ENCODE peak calls at places on chromosome 10, in ten cellular contexts. M, W, N, J, C, O, D, Z, V and R are unnamed samples.

GRCh38 chr10:74419491-74420466 is 268.8 kb downstream of the ADK start:
- DNase-seq in M (no peak), W (peak; percentile 45), N (no peak), J (peak; percentile 39), C (no peak), O (no peak), D (no peak), Z (no peak), V (peak; percentile 10), R (peak; percentile 44)

GRCh38 chr10:106169241-106169640 is 995.3 kb downstream of the SORCS1 start:
- DNase-seq in M (no peak), W (no peak), N (no peak), J (no peak), C (no peak), O (no peak), D (no peak), Z (no peak), V (no peak), R (no peak)

GRCh38 chr10:29858352-29859267 is 200.8 kb downstream of the JCAD start:
- DNase-seq in M (peak; percentile 86), W (no peak), N (peak; percentile 69), J (peak; percentile 29), C (peak; percentile 49), O (peak; percentile 79), D (peak; percentile 68), Z (peak; percentile 53), V (peak; percentile 36), R (peak; percentile 81)

GRCh38 chr10:16656886-16657285 is 135.2 kb upstream of the C1QL3 start:
- DNase-seq in M (no peak), W (no peak), N (no peak), J (no peak), C (no peak), O (no peak), D (no peak), Z (no peak), V (no peak), R (no peak)

GRCh38 chr10:95382596-95382995 is 91.8 kb upstream of the PDLIM1 start:
- DNase-seq in M (no peak), W (no peak), N (no peak), J (no peak), C (no peak), O (no peak), D (no peak), Z (no peak), V (no peak), R (no peak)

GRCh38 chr10:101567165-101568006 is 20.7 kb downstream of the POLL start:
- DNase-seq in M (peak; percentile 41), W (no peak), N (no peak), J (no peak), C (no peak), O (peak; percentile 20), D (no peak), Z (no peak), V (no peak), R (no peak)

GRCh38 chr10:121595806-121596667 is 2.2 kb downstream of the FGFR2 start:
- DNase-seq in M (no peak), W (no peak), N (no peak), J (no peak), C (peak; percentile 53), O (peak; percentile 38), D (peak; percentile 15), Z (no peak), V (no peak), R (peak; percentile 34)

GRCh38 chr10:52780391-52781155 is 8.0 kb upstream of the MBL2 start:
- DNase-seq in M (no peak), W (no peak), N (no peak), J (no peak), C (no peak), O (no peak), D (no peak), Z (no peak), V (no peak), R (no peak)

GRCh38 chr10:111756541-111757061 is 427.0 kb downstream of the GPAM start:
- DNase-seq in M (peak; percentile 46), W (peak; percentile 50), N (peak; percentile 31), J (peak; percentile 52), C (peak; percentile 74), O (peak; percentile 57), D (peak; percentile 54), Z (peak; percentile 5), V (peak; percentile 79), R (peak; percentile 50)

GRCh38 chr10:122157451-122157850 is 113.6 kb upstream of the BTBD16 start:
- DNase-seq in M (no peak), W (no peak), N (no peak), J (no peak), C (no peak), O (no peak), D (no peak), Z (no peak), V (no peak), R (no peak)

GRCh38 chr10:28909875-28910274 is 232.6 kb downstream of the BAMBI start:
- DNase-seq in M (no peak), W (no peak), N (no peak), J (no peak), C (no peak), O (no peak), D (no peak), Z (no peak), V (no peak), R (no peak)

GRCh38 chr10:84665883-84666463 is 337.6 kb downstream of the CCSER2 start:
- DNase-seq in M (no peak), W (peak; percentile 42), N (no peak), J (peak; percentile 52), C (peak; percentile 91), O (no peak), D (no peak), Z (no peak), V (peak; percentile 21), R (peak; percentile 57)

GRCh38 chr10:110078317-110078716 is 70.5 kb downstream of the ADD3 start:
- DNase-seq in M (no peak), W (no peak), N (no peak), J (no peak), C (no peak), O (no peak), D (no peak), Z (no peak), V (no peak), R (no peak)

GRCh38 chr10:86306628-86307278 is 59.8 kb downstream of the GRID1 start:
- DNase-seq in M (no peak), W (peak; percentile 20), N (peak; percentile 15), J (peak; percentile 43), C (peak; percentile 68), O (no peak), D (no peak), Z (no peak), V (no peak), R (peak; percentile 13)

GRCh38 chr10:13767721-13768178 is 181.0 kb downstream of the PRPF18 start:
- DNase-seq in M (no peak), W (no peak), N (no peak), J (no peak), C (no peak), O (no peak), D (no peak), Z (no peak), V (no peak), R (no peak)

GRCh38 chr10:12975266-12975665 is 26.2 kb downstream of the CCDC3 start:
- DNase-seq in M (no peak), W (peak; percentile 3), N (no peak), J (peak; percentile 43), C (no peak), O (no peak), D (no peak), Z (no peak), V (no peak), R (peak; percentile 22)

GRCh38 chr10:8238989-8239388 is 184.5 kb downstream of the GATA3 start:
- DNase-seq in M (no peak), W (no peak), N (no peak), J (no peak), C (no peak), O (no peak), D (no peak), Z (no peak), V (no peak), R (no peak)

GRCh38 chr10:111873041-111873440 is 310.5 kb downstream of the GPAM start:
- DNase-seq in M (no peak), W (no peak), N (no peak), J (no peak), C (no peak), O (no peak), D (no peak), Z (no peak), V (no peak), R (no peak)

GRCh38 chr10:75195035-75195763 is 15.4 kb upstream of the VDAC2 start:
- DNase-seq in M (no peak), W (no peak), N (no peak), J (no peak), C (no peak), O (peak; percentile 26), D (no peak), Z (peak; percentile 62), V (no peak), R (no peak)

GRCh38 chr10:26573674-26574073 is 123.8 kb upstream of the PDSS1 start:
- DNase-seq in M (no peak), W (no peak), N (no peak), J (no peak), C (peak; percentile 32), O (no peak), D (no peak), Z (no peak), V (peak; percentile 12), R (no peak)

GRCh38 chr10:127918570-127918969 is 11.7 kb downstream of the PTPRE start:
- DNase-seq in M (peak; percentile 79), W (no peak), N (no peak), J (peak; percentile 58), C (no peak), O (no peak), D (peak; percentile 43), Z (no peak), V (no peak), R (no peak)

GRCh38 chr10:71825217-71825616 is 25.8 kb downstream of the PSAP start:
- DNase-seq in M (no peak), W (no peak), N (no peak), J (no peak), C (no peak), O (no peak), D (no peak), Z (no peak), V (no peak), R (no peak)
- TF ChIP-seq CTCF in M (no peak), W (no peak), N (no peak), J (peak; percentile 18), C (no peak), O (no peak), D (no peak), Z (no peak), V (peak; percentile 15), R (no peak)

GRCh38 chr10:97445722-97446639 is at the start of the genes EXOSC1 and ZDHHC16:
- DNase-seq in M (peak; percentile 91), W (peak; percentile 96), N (peak; percentile 93), J (peak; percentile 98), C (peak; percentile 95), O (peak; percentile 93), D (peak; percentile 93), Z (peak; percentile 84), V (peak; percentile 89), R (peak; percentile 82)
- TF ChIP-seq CTCF in M (peak; percentile 6), W (peak; percentile 6), N (no peak), J (no peak), C (no peak), O (no peak), D (no peak), Z (no peak), V (peak; percentile 12), R (no peak)

GRCh38 chr10:6878067-6878412 is 298.0 kb upstream of the PRKCQ start:
- DNase-seq in M (no peak), W (no peak), N (no peak), J (peak; percentile 34), C (peak; percentile 42), O (no peak), D (no peak), Z (no peak), V (no peak), R (no peak)
- TF ChIP-seq CTCF in M (peak; percentile 9), W (no peak), N (no peak), J (no peak), C (no peak), O (no peak), D (no peak), Z (no peak), V (no peak), R (no peak)

GRCh38 chr10:71431945-71432905 is 35.5 kb downstream of the CDH23 start:
- DNase-seq in M (no peak), W (no peak), N (no peak), J (no peak), C (peak; percentile 43), O (no peak), D (no peak), Z (no peak), V (no peak), R (no peak)
- TF ChIP-seq CTCF in M (no peak), W (no peak), N (no peak), J (peak; percentile 10), C (no peak), O (no peak), D (no peak), Z (no peak), V (peak; percentile 40), R (peak; percentile 34)